ENCODE peak calls at places on chromosomes 11 and 22, in nine cellular contexts. One of them, this sample, is unnamed.

GRCh38 chr11:76339217-76339616 is 41.7 kb downstream of the THAP12 start:
- DNase-seq in MM.1S: no peak
- DNase-seq in esophagus squamous epithelium: no peak
- DNase-seq in psoas muscle: peak; percentile 78
- DNase-seq in Peyer's patch: no peak
- DNase-seq in GM23248: peak; percentile 44
- DNase-seq in hepatocyte: no peak
- DNase-seq in H1: no peak
- DNase-seq in kidney: peak; percentile 87
- DNase-seq in this sample: no peak

GRCh38 chr11:78224906-78225420 is 36.2 kb downstream of the USP35 start:
- DNase-seq in H1: no peak
- DNase-seq in MM.1S: no peak
- DNase-seq in GM23248: no peak
- DNase-seq in psoas muscle: no peak
- DNase-seq in esophagus squamous epithelium: no peak
- DNase-seq in hepatocyte: no peak
- DNase-seq in Peyer's patch: no peak
- DNase-seq in kidney: no peak
- DNase-seq in this sample: no peak

GRCh38 chr11:69443138-69443967 is 38.1 kb upstream of the LINC01488 start:
- DNase-seq in GM23248: peak; percentile 97
- DNase-seq in H1: peak; percentile 70
- DNase-seq in MM.1S: peak; percentile 88
- DNase-seq in psoas muscle: peak; percentile 91
- DNase-seq in kidney: peak; percentile 96
- DNase-seq in esophagus squamous epithelium: peak; percentile 25
- DNase-seq in hepatocyte: peak; percentile 95
- DNase-seq in Peyer's patch: peak; percentile 78
- DNase-seq in this sample: peak; percentile 54

GRCh38 chr22:33397381-33397907 is 339.3 kb upstream of the SYN3 start:
- DNase-seq in MM.1S: no peak
- DNase-seq in H1: no peak
- DNase-seq in esophagus squamous epithelium: no peak
- DNase-seq in kidney: no peak
- DNase-seq in psoas muscle: no peak
- DNase-seq in GM23248: peak; percentile 12
- DNase-seq in hepatocyte: no peak
- DNase-seq in Peyer's patch: no peak
- DNase-seq in this sample: no peak

GRCh38 chr11:60777572-60777971 is 7.6 kb upstream of the MS4A10 start:
- DNase-seq in GM23248: peak; percentile 95
- DNase-seq in hepatocyte: no peak
- DNase-seq in psoas muscle: no peak
- DNase-seq in Peyer's patch: no peak
- DNase-seq in MM.1S: no peak
- DNase-seq in esophagus squamous epithelium: no peak
- DNase-seq in kidney: peak; percentile 47
- DNase-seq in H1: no peak
- DNase-seq in this sample: no peak

GRCh38 chr22:30159082-30159481 is 78.8 kb downstream of the HORMAD2 start:
- DNase-seq in GM23248: no peak
- DNase-seq in esophagus squamous epithelium: no peak
- DNase-seq in H1: no peak
- DNase-seq in MM.1S: no peak
- DNase-seq in psoas muscle: no peak
- DNase-seq in kidney: no peak
- DNase-seq in Peyer's patch: no peak
- DNase-seq in hepatocyte: no peak
- DNase-seq in this sample: no peak

GRCh38 chr11:20647976-20648565 is 21.3 kb upstream of the NELL1 start:
- DNase-seq in H1: no peak
- DNase-seq in psoas muscle: no peak
- DNase-seq in hepatocyte: peak; percentile 69
- DNase-seq in MM.1S: peak; percentile 48
- DNase-seq in Peyer's patch: peak; percentile 17
- DNase-seq in GM23248: peak; percentile 52
- DNase-seq in kidney: no peak
- DNase-seq in esophagus squamous epithelium: no peak
- DNase-seq in this sample: peak; percentile 21

GRCh38 chr22:36548606-36549005 is 19.6 kb upstream of the EIF3D start:
- DNase-seq in Peyer's patch: no peak
- DNase-seq in GM23248: no peak
- DNase-seq in esophagus squamous epithelium: no peak
- DNase-seq in MM.1S: no peak
- DNase-seq in kidney: no peak
- DNase-seq in psoas muscle: no peak
- DNase-seq in hepatocyte: no peak
- DNase-seq in H1: no peak
- DNase-seq in this sample: no peak

GRCh38 chr11:2534957-2535672 is 90.3 kb downstream of the KCNQ1 start:
- DNase-seq in GM23248: no peak
- DNase-seq in MM.1S: no peak
- DNase-seq in Peyer's patch: no peak
- DNase-seq in psoas muscle: peak; percentile 7
- DNase-seq in hepatocyte: no peak
- DNase-seq in esophagus squamous epithelium: no peak
- DNase-seq in kidney: peak; percentile 66
- DNase-seq in H1: no peak
- DNase-seq in this sample: no peak

GRCh38 chr11:63920870-63921417 is 4.0 kb upstream of the RCOR2 start:
- DNase-seq in H1: no peak
- DNase-seq in GM23248: no peak
- DNase-seq in Peyer's patch: peak; percentile 42
- DNase-seq in hepatocyte: peak; percentile 51
- DNase-seq in kidney: no peak
- DNase-seq in MM.1S: peak; percentile 14
- DNase-seq in psoas muscle: peak; percentile 31
- DNase-seq in esophagus squamous epithelium: no peak
- DNase-seq in this sample: no peak

GRCh38 chr11:27465629-27466028 is 7.0 kb downstream of the LGR4 start:
- DNase-seq in Peyer's patch: no peak
- DNase-seq in esophagus squamous epithelium: no peak
- DNase-seq in MM.1S: no peak
- DNase-seq in H1: no peak
- DNase-seq in kidney: no peak
- DNase-seq in psoas muscle: no peak
- DNase-seq in hepatocyte: no peak
- DNase-seq in GM23248: no peak
- DNase-seq in this sample: no peak

GRCh38 chr11:96096360-96096759 is 172.5 kb upstream of the MTMR2 start:
- DNase-seq in psoas muscle: no peak
- DNase-seq in esophagus squamous epithelium: no peak
- DNase-seq in kidney: no peak
- DNase-seq in GM23248: no peak
- DNase-seq in hepatocyte: no peak
- DNase-seq in Peyer's patch: no peak
- DNase-seq in H1: no peak
- DNase-seq in MM.1S: no peak
- DNase-seq in this sample: no peak

GRCh38 chr11:96098511-96099241 is 174.8 kb upstream of the MTMR2 start:
- DNase-seq in H1: no peak
- DNase-seq in esophagus squamous epithelium: no peak
- DNase-seq in MM.1S: no peak
- DNase-seq in Peyer's patch: no peak
- DNase-seq in GM23248: peak; percentile 49
- DNase-seq in psoas muscle: no peak
- DNase-seq in kidney: no peak
- DNase-seq in hepatocyte: peak; percentile 48
- DNase-seq in this sample: no peak

GRCh38 chr11:96101146-96101545 is 177.2 kb upstream of the MTMR2 start:
- DNase-seq in esophagus squamous epithelium: no peak
- DNase-seq in hepatocyte: no peak
- DNase-seq in GM23248: no peak
- DNase-seq in MM.1S: no peak
- DNase-seq in H1: no peak
- DNase-seq in Peyer's patch: no peak
- DNase-seq in psoas muscle: no peak
- DNase-seq in kidney: no peak
- DNase-seq in this sample: no peak

GRCh38 chr11:96095884-96096301 is 172.0 kb upstream of the MTMR2 start:
- DNase-seq in esophagus squamous epithelium: no peak
- DNase-seq in Peyer's patch: no peak
- DNase-seq in GM23248: no peak
- DNase-seq in psoas muscle: no peak
- DNase-seq in H1: no peak
- DNase-seq in MM.1S: no peak
- DNase-seq in kidney: no peak
- DNase-seq in hepatocyte: peak; percentile 44
- DNase-seq in this sample: no peak

DNA sequence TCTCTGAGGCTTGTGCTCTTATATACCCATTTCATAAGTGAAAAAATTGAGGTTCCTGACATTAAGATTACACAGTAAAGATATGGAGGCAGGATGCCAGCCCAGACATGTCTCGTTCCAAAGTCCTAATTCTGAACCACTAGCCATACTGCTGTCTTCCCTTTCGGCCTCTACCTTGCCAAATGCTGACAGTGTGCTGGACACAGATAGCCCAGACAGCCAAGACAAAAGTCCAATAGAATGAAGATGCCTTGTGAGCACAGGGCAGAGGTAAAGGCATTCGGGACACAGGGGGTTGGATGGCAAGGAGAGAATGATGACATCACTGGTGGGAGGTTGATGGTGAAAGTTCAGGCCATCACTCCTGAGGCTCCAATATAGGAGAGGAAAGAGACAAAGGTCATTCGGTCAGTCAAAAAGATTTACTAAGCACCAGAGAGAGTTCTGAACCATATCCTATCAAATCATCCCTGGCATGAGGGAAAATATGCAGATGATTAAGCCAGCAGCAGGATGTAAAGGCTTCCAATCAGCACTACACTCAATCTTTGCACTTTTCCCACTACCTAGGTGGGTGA is 174.0 kb upstream of the MTMR2 start:
- DNase-seq in Peyer's patch: no peak
- DNase-seq in H1: no peak
- DNase-seq in GM23248: peak; percentile 47
- DNase-seq in kidney: no peak
- DNase-seq in psoas muscle: no peak
- DNase-seq in esophagus squamous epithelium: no peak
- DNase-seq in hepatocyte: no peak
- DNase-seq in MM.1S: no peak
- DNase-seq in this sample: no peak
- H3K4me1 ChIP-seq in Peyer's patch: no peaks in the 10 kb centered on the region
- H3K4me1 ChIP-seq in H1: no peaks in the 10 kb centered on the region
- H3K4me1 ChIP-seq in GM23248: peaks cover 53% of the 10 kb centered on the region
- H3K4me1 ChIP-seq in kidney: peaks cover 59% of the 10 kb centered on the region
- H3K4me1 ChIP-seq in psoas muscle: no peaks in the 10 kb centered on the region
- H3K4me1 ChIP-seq in esophagus squamous epithelium: no peaks in the 10 kb centered on the region
- H3K4me1 ChIP-seq in hepatocyte: peaks cover 42% of the 10 kb centered on the region
- H3K4me1 ChIP-seq in MM.1S: no peaks in the 10 kb centered on the region
- H3K4me1 ChIP-seq in this sample: no peaks in the 10 kb centered on the region

DNA sequence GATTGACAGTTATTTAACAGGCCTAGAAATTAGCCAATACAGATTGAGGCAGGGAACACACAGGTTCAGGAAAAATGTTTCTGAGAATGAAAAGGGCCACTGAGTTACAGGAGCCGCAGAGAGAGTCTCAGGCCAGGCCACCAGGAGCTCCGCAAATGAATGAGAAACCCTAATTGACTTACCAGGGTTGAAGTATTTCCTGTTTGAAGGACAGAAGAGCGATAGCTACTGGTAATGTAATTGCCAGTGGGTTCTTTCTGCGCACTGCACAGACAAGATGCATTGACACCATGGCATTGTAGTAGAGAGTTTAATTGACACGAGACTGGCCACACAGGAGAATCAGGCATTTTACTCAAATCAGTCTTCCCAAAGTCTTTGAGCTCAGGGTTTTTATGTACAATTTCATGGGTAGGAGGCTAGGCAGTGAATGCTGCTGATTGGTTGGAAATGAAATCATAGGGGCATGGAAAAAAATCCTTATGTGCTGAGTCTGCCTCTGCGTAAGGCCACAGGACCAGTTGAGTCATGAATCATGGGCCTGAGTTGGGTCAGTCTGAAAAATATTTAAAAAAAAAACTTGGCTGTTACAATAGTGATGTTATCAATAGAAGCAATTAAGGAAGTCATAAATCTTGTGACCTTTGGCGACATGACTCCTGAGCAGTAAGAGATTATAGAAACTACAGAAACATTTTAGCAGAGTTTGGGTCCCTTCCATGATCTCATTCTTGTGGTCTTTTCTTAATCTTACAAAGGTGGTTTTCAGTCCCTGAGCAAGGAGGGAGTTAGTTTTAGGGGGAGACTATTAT is 203.8 kb downstream of the CASP12 start:
- DNase-seq in esophagus squamous epithelium: no peak
- DNase-seq in Peyer's patch: no peak
- DNase-seq in psoas muscle: no peak
- DNase-seq in hepatocyte: peak; percentile 26
- DNase-seq in kidney: no peak
- DNase-seq in H1: no peak
- DNase-seq in MM.1S: no peak
- DNase-seq in GM23248: peak; percentile 68
- DNase-seq in this sample: no peak
- H3K27ac ChIP-seq in esophagus squamous epithelium: no peak overlapping the region
- H3K27ac ChIP-seq in Peyer's patch: no peak overlapping the region
- H3K27ac ChIP-seq in psoas muscle: no peak overlapping the region
- H3K27ac ChIP-seq in hepatocyte: peak overlapping the region; percentile 34
- H3K27ac ChIP-seq in kidney: peak overlapping the region; percentile 52
- H3K27ac ChIP-seq in H1: no peak overlapping the region
- H3K27ac ChIP-seq in MM.1S: no peak overlapping the region
- H3K27ac ChIP-seq in GM23248: no peak overlapping the region
- H3K27ac ChIP-seq in this sample: no peak overlapping the region

DNA sequence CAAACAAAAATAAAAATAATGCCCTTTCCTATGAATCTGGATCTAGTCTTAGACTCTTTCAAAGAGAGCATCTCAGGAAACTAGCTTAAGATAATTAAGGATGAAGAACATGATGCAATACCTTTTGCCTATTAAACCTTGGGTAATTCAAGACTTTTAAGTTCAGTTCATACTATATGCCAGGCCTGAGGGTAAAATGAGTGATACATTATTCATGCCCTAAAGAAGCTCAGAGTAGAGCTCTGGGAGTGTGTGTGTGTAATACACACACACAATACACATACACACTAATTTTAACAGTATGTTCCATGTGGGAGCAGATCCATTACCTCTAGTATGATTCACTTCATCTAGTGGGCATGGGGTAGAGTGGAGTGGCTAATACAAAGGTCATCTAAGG is 651.4 kb upstream of the CHORDC1 start:
- DNase-seq in GM23248: no peak
- DNase-seq in kidney: no peak
- DNase-seq in psoas muscle: no peak
- DNase-seq in MM.1S: no peak
- DNase-seq in hepatocyte: no peak
- DNase-seq in Peyer's patch: no peak
- DNase-seq in esophagus squamous epithelium: no peak
- DNase-seq in H1: no peak
- DNase-seq in this sample: no peak
- H3K4me1 ChIP-seq in GM23248: no peaks in the 10 kb centered on the region
- H3K4me1 ChIP-seq in kidney: no peaks in the 10 kb centered on the region
- H3K4me1 ChIP-seq in psoas muscle: no peaks in the 10 kb centered on the region
- H3K4me1 ChIP-seq in MM.1S: no peaks in the 10 kb centered on the region
- H3K4me1 ChIP-seq in hepatocyte: no peaks in the 10 kb centered on the region
- H3K4me1 ChIP-seq in Peyer's patch: no peaks in the 10 kb centered on the region
- H3K4me1 ChIP-seq in esophagus squamous epithelium: no peaks in the 10 kb centered on the region
- H3K4me1 ChIP-seq in H1: no peaks in the 10 kb centered on the region
- H3K4me1 ChIP-seq in this sample: no peaks in the 10 kb centered on the region

DNA sequence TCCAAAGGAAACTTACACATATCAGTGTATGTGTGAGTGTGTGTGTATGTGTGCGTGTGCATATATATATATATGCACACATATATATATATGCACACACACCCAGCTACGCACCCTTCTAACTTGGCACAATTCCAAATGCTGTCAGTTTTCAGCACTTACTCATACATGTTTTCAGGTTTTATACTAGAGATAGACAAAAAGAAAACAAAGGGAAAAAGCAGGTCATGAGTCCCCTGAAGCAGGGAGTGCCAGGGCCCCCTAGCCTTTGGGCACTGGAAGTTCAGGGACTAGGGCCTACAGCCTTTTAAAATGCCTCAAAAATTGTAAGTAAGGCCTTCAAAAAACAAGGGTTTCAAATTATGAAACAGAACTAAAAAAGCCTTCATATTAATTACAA is 265.4 kb downstream of the CADM1 start:
- DNase-seq in MM.1S: no peak
- DNase-seq in GM23248: no peak
- DNase-seq in kidney: no peak
- DNase-seq in psoas muscle: no peak
- DNase-seq in hepatocyte: no peak
- DNase-seq in esophagus squamous epithelium: no peak
- DNase-seq in H1: no peak
- DNase-seq in Peyer's patch: no peak
- DNase-seq in this sample: no peak
- H3K27ac ChIP-seq in MM.1S: no peak overlapping the region
- H3K27ac ChIP-seq in GM23248: no peak overlapping the region
- H3K27ac ChIP-seq in kidney: no peak overlapping the region
- H3K27ac ChIP-seq in psoas muscle: no peak overlapping the region
- H3K27ac ChIP-seq in hepatocyte: no peak overlapping the region
- H3K27ac ChIP-seq in esophagus squamous epithelium: no peak overlapping the region
- H3K27ac ChIP-seq in H1: no peak overlapping the region
- H3K27ac ChIP-seq in Peyer's patch: no peak overlapping the region
- H3K27ac ChIP-seq in this sample: no peak overlapping the region